ENCODE peak calls at places on chromosomes 3 and 15, in five cellular contexts. Q is activated naive CD4-positive, alpha-beta T cell; G is A549; Z is left cardiac atrium; Y is AG08396. C is an unnamed sample.

GRCh38 chr3:45123841-45124269 is 22.3 kb downstream of the CDCP1 start:
- DNase-seq in Q (no peak), G (peak), Z (no peak), Y (peak), C (no peak)

GRCh38 chr3:30606301-30607031 is at the start of gene TGFBR2:
- DNase-seq in Q (peak), G (peak), Z (peak), Y (peak), C (peak)

GRCh38 chr15:78502641-78503040 is 4.7 kb upstream of the HYKK start:
- DNase-seq in Q (no peak), G (no peak), Z (no peak), Y (no peak), C (no peak)

GRCh38 chr15:70101459-70102113 is 3.9 kb upstream of the TLE3 start:
- DNase-seq in Q (no peak), G (peak), Z (peak), Y (peak), C (no peak)

GRCh38 chr15:57595011-57595866 is 3.5 kb downstream of the MYZAP start:
- DNase-seq in Q (no peak), G (no peak), Z (peak), Y (no peak), C (no peak)

GRCh38 chr3:162143181-162143580 is 646.6 kb downstream of the OTOL1 start:
- DNase-seq in Q (no peak), G (no peak), Z (no peak), Y (no peak), C (no peak)

GRCh38 chr3:10349801-10350200 is 28.9 kb upstream of the SEC13 start:
- DNase-seq in Q (no peak), G (no peak), Z (no peak), Y (no peak), C (no peak)

GRCh38 chr3:12303532-12303931 is 14.7 kb downstream of the PPARG start:
- DNase-seq in Q (no peak), G (peak), Z (no peak), Y (peak), C (no peak)

GRCh38 chr3:64266983-64267382 is 41.7 kb upstream of the PRICKLE2 start:
- DNase-seq in Q (no peak), G (no peak), Z (no peak), Y (peak), C (no peak)

GRCh38 chr3:71962561-71963240 is 177.8 kb upstream of the PROK2 start:
- DNase-seq in Q (no peak), G (no peak), Z (no peak), Y (no peak), C (no peak)

GRCh38 chr3:70000028-70000410 is 486 bp downstream of the SAMMSON start:
- DNase-seq in Q (no peak), G (no peak), Z (no peak), Y (no peak), C (no peak)

GRCh38 chr3:124412642-124413041 is 317.6 kb upstream of the UMPS start:
- DNase-seq in Q (no peak), G (no peak), Z (no peak), Y (no peak), C (no peak)

GRCh38 chr15:96924570-96924969 is 594.1 kb downstream of the NR2F2 start:
- DNase-seq in Q (no peak), G (no peak), Z (no peak), Y (no peak), C (no peak)

GRCh38 chr3:133944181-133944580 is 48.5 kb upstream of the RAB6B start:
- DNase-seq in Q (no peak), G (peak), Z (no peak), Y (peak), C (no peak)

GRCh38 chr3:77038928-77039605 is 832 bp upstream of the ROBO2 start:
- DNase-seq in Q (no peak), G (no peak), Z (peak), Y (peak), C (no peak)

GRCh38 chr15:68285243-68285980 is 7.9 kb downstream of the FEM1B start:
- DNase-seq in Q (no peak), G (no peak), Z (no peak), Y (no peak), C (no peak)

GRCh38 chr3:14962762-14963161 is 15.4 kb downstream of the NR2C2 start:
- DNase-seq in Q (no peak), G (no peak), Z (no peak), Y (peak), C (no peak)

GRCh38 chr3:135989247-135989646 is 23.7 kb downstream of the PPP2R3A start:
- DNase-seq in Q (no peak), G (no peak), Z (no peak), Y (no peak), C (no peak)

GRCh38 chr3:66712210-66712609 is 211.4 kb upstream of the LRIG1 start:
- DNase-seq in Q (no peak), G (no peak), Z (no peak), Y (no peak), C (no peak)

GRCh38 chr15:92954578-92954977 is 54.5 kb downstream of the CHD2 start:
- DNase-seq in Q (no peak), G (no peak), Z (no peak), Y (no peak), C (no peak)

GRCh38 chr15:69075467-69075866 is 61.0 kb downstream of the NOX5 start:
- DNase-seq in Q (no peak), G (no peak), Z (no peak), Y (no peak), C (no peak)

GRCh38 chr15:81021321-81021720 is 20.6 kb downstream of the TLNRD1 start:
- DNase-seq in Q (no peak), G (no peak), Z (no peak), Y (no peak), C (no peak)

C was measured in lower lobe of right lung.